ENCODE peak calls at places on chromosomes 6 and 20, in five cellular contexts. O is nephron progenitor cell, A is DMS153, W is A172, I is endothelial cell. B is an unnamed sample.

GRCh38 chr20:58604410-58604881 is 46.6 kb upstream of the STX16 start:
- DNase-seq in W (no peak), A (no peak), I (no peak), O (no peak), B (no peak)

GRCh38 chr20:48828734-48829460 is 1.1 kb upstream of the PREX1 start:
- DNase-seq in I (no peak), O (no peak), A (no peak), W (no peak), B (no peak)

GRCh38 chr20:59936409-59936808 is 3.0 kb upstream of the SYCP2 start:
- DNase-seq in W (no peak), I (no peak), A (no peak), O (no peak), B (no peak)

GRCh38 chr6:27296106-27296783 is 15.8 kb downstream of the POM121L2 start:
- DNase-seq in O (peak), I (peak), A (no peak), W (peak), B (no peak)

GRCh38 chr6:88725111-88725711 is 238.2 kb downstream of the RNGTT start:
- DNase-seq in A (no peak), W (peak), O (peak), I (peak), B (no peak)

GRCh38 chr6:28401172-28401571 is 1.6 kb upstream of the ZSCAN12 start:
- DNase-seq in O (no peak), W (no peak), A (no peak), I (no peak), B (no peak)

GRCh38 chr6:132598473-132598872 is 8.9 kb upstream of the TAAR5 start:
- DNase-seq in I (peak), O (peak), W (peak), A (no peak), B (no peak)

GRCh38 chr20:50380697-50381040 is 129.5 kb upstream of the PTPN1 start:
- DNase-seq in A (no peak), W (peak), I (no peak), O (no peak), B (no peak)

GRCh38 chr20:56733967-56734366 is 104.9 kb downstream of the TFAP2C start:
- DNase-seq in I (no peak), A (no peak), W (no peak), O (no peak), B (no peak)

B was measured in upper lobe of right lung.